ENCODE peak calls at places on chromosome 10, in nine cellular contexts. X, J, Y, R, L, G, V, T and S are unnamed samples.

GRCh38 chr10:73734796-73735305 is 9.3 kb upstream of the SEC24C start:
- DNase-seq in L (no peak), G (no peak), V (no peak), R (no peak), T (no peak), J (no peak), Y (no peak), X (no peak), S (no peak)

GRCh38 chr10:72688208-72688651 is 3.7 kb upstream of the MCU start:
- DNase-seq in R (peak; percentile 95), J (peak; percentile 76), Y (no peak), X (peak; percentile 94), L (no peak), T (no peak), V (no peak), G (peak; percentile 46), S (peak; percentile 41)

GRCh38 chr10:1373287-1373686 is 317.1 kb downstream of the WDR37 start:
- DNase-seq in Y (no peak), T (no peak), L (no peak), J (no peak), X (no peak), V (no peak), G (peak; percentile 5), R (no peak), S (no peak)

GRCh38 chr10:118732253-118733194 is 22.2 kb downstream of the CACUL1 start:
- DNase-seq in L (peak; percentile 45), Y (no peak), R (no peak), X (no peak), V (peak; percentile 51), J (no peak), T (no peak), G (peak; percentile 59), S (no peak)

GRCh38 chr10:88254091-88254490 is 329.0 kb downstream of the RNLS start:
- DNase-seq in L (no peak), R (peak; percentile 90), Y (no peak), G (no peak), X (peak; percentile 88), J (peak; percentile 33), T (no peak), V (no peak), S (no peak)

GRCh38 chr10:48523820-48524758 is 80.8 kb downstream of the ARHGAP22 start:
- DNase-seq in G (no peak), Y (peak; percentile 37), V (no peak), X (no peak), T (no peak), R (no peak), J (peak; percentile 23), L (no peak), S (no peak)

GRCh38 chr10:34731213-34731612 is 83.9 kb downstream of the PARD3 start:
- DNase-seq in L (no peak), T (no peak), X (no peak), R (no peak), V (no peak), Y (no peak), G (no peak), J (no peak), S (no peak)

GRCh38 chr10:48678041-48678440 is 6.6 kb upstream of the WDFY4 start:
- DNase-seq in V (no peak), R (no peak), X (no peak), J (no peak), Y (no peak), G (no peak), L (no peak), T (peak; percentile 67), S (no peak)

GRCh38 chr10:49330127-49330665 is 31.2 kb downstream of the C10orf71 start:
- DNase-seq in T (no peak), V (no peak), X (no peak), R (no peak), G (peak; percentile 4), J (no peak), Y (peak; percentile 1), L (no peak), S (no peak)

GRCh38 chr10:77498829-77499228 is 138.8 kb downstream of the KCNMA1 start:
- DNase-seq in L (no peak), V (no peak), R (no peak), G (no peak), Y (no peak), X (no peak), J (no peak), T (no peak), S (no peak)
- H3K4me1 ChIP-seq in L (peaks cover 13% of the 10 kb centered on the region), V (no peaks in the 10 kb centered on the region), R (peaks cover 23% of the 10 kb centered on the region), G (no peaks in the 10 kb centered on the region), Y (peaks cover 2% of the 10 kb centered on the region), X (peaks cover 32% of the 10 kb centered on the region), J (no peaks in the 10 kb centered on the region), T (no peaks in the 10 kb centered on the region), S (no peaks in the 10 kb centered on the region)

GRCh38 chr10:95553674-95554073 is 7.5 kb downstream of the SORBS1 start:
- DNase-seq in V (no peak), T (no peak), Y (no peak), X (no peak), R (no peak), L (no peak), G (no peak), J (no peak), S (no peak)
- H3K27ac ChIP-seq in V (no peak overlapping the region), T (no peak overlapping the region), Y (no peak overlapping the region), X (no peak overlapping the region), R (no peak overlapping the region), L (peak overlapping the region; percentile 90), G (no peak overlapping the region), J (no peak overlapping the region), S (no peak overlapping the region)

GRCh38 chr10:35992107-35992506 is 350.0 kb upstream of the FZD8 start:
- DNase-seq in G (no peak), T (no peak), Y (no peak), L (no peak), X (no peak), V (no peak), R (no peak), J (no peak), S (no peak)

GRCh38 chr10:35986756-35987467 is 344.8 kb upstream of the FZD8 start:
- DNase-seq in J (no peak), Y (no peak), X (no peak), V (no peak), L (no peak), R (no peak), T (no peak), G (no peak), S (no peak)
- H3K4me3 ChIP-seq in J (no peak overlapping the region), Y (no peak overlapping the region), X (no peak overlapping the region), V (no peak overlapping the region), L (no peak overlapping the region), R (no peak overlapping the region), T (no peak overlapping the region), G (no peak overlapping the region), S (no peak overlapping the region)

GRCh38 chr10:24713086-24713485 is 10.6 kb downstream of the ARHGAP21 start:
- DNase-seq in G (no peak), V (no peak), R (no peak), L (no peak), X (no peak), T (no peak), J (no peak), Y (no peak), S (no peak)

GRCh38 chr10:24708081-24708480 is 15.6 kb downstream of the ARHGAP21 start:
- DNase-seq in R (no peak), T (no peak), G (peak; percentile 44), L (no peak), V (no peak), Y (no peak), X (no peak), J (no peak), S (no peak)

GRCh38 chr10:24715246-24715769 is 8.4 kb downstream of the ARHGAP21 start:
- DNase-seq in T (no peak), X (no peak), V (no peak), R (no peak), Y (no peak), L (no peak), J (no peak), G (no peak), S (no peak)

GRCh38 chr10:24707445-24707844 is 16.2 kb downstream of the ARHGAP21 start:
- DNase-seq in L (no peak), Y (no peak), X (no peak), G (no peak), T (no peak), R (no peak), J (no peak), V (no peak), S (no peak)

DNA sequence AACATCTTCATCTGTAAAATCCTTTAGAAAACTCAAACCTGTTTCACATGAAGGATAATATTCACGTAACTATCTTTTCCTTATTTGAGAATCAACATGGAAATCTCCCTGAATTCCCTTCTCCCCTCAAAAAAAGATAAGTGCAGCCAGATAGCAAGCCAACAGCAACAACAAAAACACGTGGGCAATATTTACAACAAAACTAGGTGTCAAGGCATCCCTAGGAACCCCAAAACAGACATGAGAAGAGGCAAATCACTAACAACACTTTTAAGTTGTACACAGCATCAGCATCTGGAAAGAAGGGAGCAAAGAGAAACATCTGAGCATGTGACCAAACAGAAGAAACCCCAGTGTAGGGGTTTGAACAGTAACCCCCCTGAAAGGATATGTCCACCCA is 12.2 kb downstream of the ARHGAP21 start:
- DNase-seq in T (no peak), Y (no peak), V (no peak), R (no peak), J (no peak), X (no peak), L (no peak), G (no peak), S (no peak)
- H3K4me1 ChIP-seq in T (no peaks in the 10 kb centered on the region), Y (peaks cover 14% of the 10 kb centered on the region), V (peaks cover 7% of the 10 kb centered on the region), R (peaks cover 12% of the 10 kb centered on the region), J (peaks cover 15% of the 10 kb centered on the region), X (peaks cover 24% of the 10 kb centered on the region), L (peaks cover 55% of the 10 kb centered on the region), G (peaks cover 9% of the 10 kb centered on the region), S (peaks cover 38% of the 10 kb centered on the region)

GRCh38 chr10:69422676-69423075 is 6.0 kb upstream of the TACR2 start:
- DNase-seq in J (no peak), R (no peak), V (no peak), X (no peak), Y (no peak), G (no peak), L (no peak), T (no peak), S (no peak)
- H3K27ac ChIP-seq in J (no peak overlapping the region), R (no peak overlapping the region), V (no peak overlapping the region), X (no peak overlapping the region), Y (no peak overlapping the region), G (no peak overlapping the region), L (peak overlapping the region; percentile 78), T (no peak overlapping the region), S (no peak overlapping the region)

DNA sequence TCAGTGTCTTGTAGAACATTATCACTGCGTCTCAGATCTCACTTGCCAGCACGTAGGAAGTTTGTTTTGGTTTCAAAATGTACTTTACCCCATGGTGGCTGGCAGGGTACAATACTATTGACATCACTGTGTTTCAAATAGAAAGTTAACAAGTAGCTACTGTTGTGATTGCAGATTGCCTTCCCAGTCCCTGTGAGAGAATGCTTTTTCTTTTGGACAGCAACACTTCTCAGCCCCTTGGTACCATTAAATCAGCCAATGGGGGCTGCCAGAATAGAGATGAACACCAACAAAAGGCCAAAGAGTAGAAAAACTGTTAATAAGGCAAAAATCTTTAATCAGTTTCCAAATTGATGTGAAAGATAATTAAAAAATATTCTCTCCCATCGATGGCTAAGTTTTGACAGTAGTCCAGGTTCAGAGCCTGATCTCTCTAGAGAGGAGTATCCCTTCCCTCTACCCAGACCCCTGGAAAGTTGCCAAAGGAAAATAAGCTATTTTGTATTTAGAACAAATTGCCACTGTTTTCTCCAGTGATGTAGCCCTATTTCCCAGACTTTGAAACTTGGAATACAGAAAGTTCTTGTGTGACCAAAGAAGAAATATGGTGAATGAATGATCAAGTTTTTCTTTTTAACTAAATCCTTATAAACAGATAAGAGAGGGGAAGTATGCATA is 34.9 kb downstream of the SMNDC1 start:
- DNase-seq in G (peak; percentile 45), L (peak; percentile 17), T (no peak), X (no peak), J (peak; percentile 24), Y (no peak), R (peak; percentile 25), V (no peak), S (no peak)
- H3K4me3 ChIP-seq in G (no peak overlapping the region), L (peak overlapping the region; percentile 22), T (no peak overlapping the region), X (no peak overlapping the region), J (no peak overlapping the region), Y (no peak overlapping the region), R (no peak overlapping the region), V (peak overlapping the region; percentile 13), S (no peak overlapping the region)